ENCODE peak calls at places on chromosomes 11 and 22, in five cellular contexts. T is stromal cell of bone marrow, A is RKO, J is B cell, S is GM23338. M is an unnamed sample.

GRCh38 chr22:36865346-36865745 is 4.5 kb downstream of the NCF4 start:
- DNase-seq in A (no peak), S (peak), T (no peak), J (no peak), M (peak)

GRCh38 chr11:27459191-27459590 is 13.4 kb downstream of the LGR4 start:
- DNase-seq in J (no peak), T (no peak), S (peak), A (no peak), M (peak)

GRCh38 chr22:27347951-27348350 is 453.6 kb downstream of the MN1 start:
- DNase-seq in J (no peak), T (no peak), S (no peak), A (no peak), M (no peak)

GRCh38 chr11:92340839-92341238 is 116.2 kb downstream of the FAT3 start:
- DNase-seq in S (peak), J (no peak), A (no peak), T (no peak), M (peak)

GRCh38 chr11:103525069-103525468 is 415.8 kb downstream of the DYNC2H1 start:
- DNase-seq in S (no peak), A (no peak), J (no peak), T (no peak), M (no peak)

GRCh38 chr11:94803491-94803890 is 35.3 kb downstream of the AMOTL1 start:
- DNase-seq in A (no peak), J (no peak), S (no peak), T (peak), M (no peak)

GRCh38 chr11:12693485-12694181 is 19.4 kb downstream of the TEAD1 start:
- DNase-seq in S (no peak), T (peak), A (peak), J (no peak), M (peak)

GRCh38 chr22:30452861-30453260 is 19.0 kb downstream of the SEC14L3 start:
- DNase-seq in J (no peak), S (no peak), T (no peak), A (no peak), M (no peak)

GRCh38 chr11:17846852-17847453 is 112.4 kb downstream of the KCNC1 start:
- DNase-seq in S (peak), T (no peak), A (peak), J (no peak), M (peak)

GRCh38 chr11:73757598-73757997 is 3.3 kb downstream of the RAB6A start:
- DNase-seq in A (no peak), J (no peak), S (no peak), T (no peak), M (no peak)

GRCh38 chr22:44648085-44648820 is 53.8 kb upstream of the PRR5 start:
- DNase-seq in T (no peak), J (no peak), S (no peak), A (no peak), M (no peak)

GRCh38 chr11:28836285-28837081 is 728.3 kb downstream of the METTL15 start:
- DNase-seq in T (peak), J (no peak), A (peak), S (no peak), M (peak)

GRCh38 chr11:3030289-3031070 is 26.7 kb downstream of the CARS1 start:
- DNase-seq in T (no peak), S (no peak), A (no peak), J (no peak), M (no peak)

GRCh38 chr11:99422581-99423434 is 402.1 kb downstream of the CNTN5 start:
- DNase-seq in A (no peak), T (no peak), J (no peak), S (peak), M (peak)

M was measured in mesendoderm.